ENCODE peak calls at places on chromosome 6, in five cellular contexts. F is C1 segment of cervical spinal cord, B is cerebellar cortex, O is fibroblast of mammary gland, Y is EH. I is an unnamed sample.

GRCh38 chr6:133337312-133337711 is 96.2 kb downstream of the EYA4 start:
- DNase-seq in F (no peak), B (no peak), Y (no peak), O (peak), I (no peak)

GRCh38 chr6:123784330-123784729 is 19.3 kb upstream of the NKAIN2 start:
- DNase-seq in F (no peak), O (no peak), Y (no peak), B (no peak), I (no peak)

GRCh38 chr6:35719830-35720733 is 16.8 kb upstream of the ARMC12 start:
- DNase-seq in F (peak), O (no peak), B (no peak), Y (peak), I (peak)

GRCh38 chr6:5684320-5684719 is 322.4 kb downstream of the NRN1 start:
- DNase-seq in Y (peak), F (no peak), B (no peak), O (peak), I (no peak)

GRCh38 chr6:71665931-71666330 is 220.4 kb upstream of the RIMS1 start:
- DNase-seq in B (no peak), O (no peak), F (no peak), Y (peak), I (no peak)

GRCh38 chr6:134714679-134715078 is 235.2 kb downstream of the ALDH8A1 start:
- DNase-seq in F (no peak), Y (peak), O (peak), B (no peak), I (no peak)

GRCh38 chr6:107361568-107362270 is 97.6 kb downstream of the PDSS2 start:
- DNase-seq in Y (peak), B (peak), F (no peak), O (peak), I (no peak)

GRCh38 chr6:127120109-127120786 is 1.8 kb downstream of the RSPO3 start:
- DNase-seq in F (no peak), B (no peak), Y (no peak), O (no peak), I (peak)

GRCh38 chr6:163757506-163757905 is 343.0 kb downstream of the QKI start:
- DNase-seq in Y (peak), O (no peak), F (no peak), B (no peak), I (no peak)

GRCh38 chr6:124881898-124882579 is 80.2 kb upstream of the RNF217 start:
- DNase-seq in B (no peak), O (peak), F (no peak), Y (peak), I (no peak)

GRCh38 chr6:34792605-34793500 is 970 bp downstream of the BLTP3A start:
- DNase-seq in O (peak), F (peak), B (peak), Y (peak), I (no peak)

GRCh38 chr6:38493929-38494547 is 145.7 kb downstream of the BTBD9 start:
- DNase-seq in F (peak), Y (peak), O (peak), B (peak), I (peak)

GRCh38 chr6:31922942-31923341 is 4.6 kb upstream of the C2 start:
- DNase-seq in B (peak), O (peak), F (no peak), Y (peak), I (no peak)

GRCh38 chr6:112030965-112031660 is 22.8 kb upstream of the CCN6 start:
- DNase-seq in O (no peak), F (no peak), Y (no peak), B (no peak), I (no peak)

GRCh38 chr6:4884646-4885427 is 108.6 kb downstream of the CDYL start:
- DNase-seq in B (no peak), Y (no peak), O (no peak), F (no peak), I (no peak)

GRCh38 chr6:7701212-7701834 is 24.6 kb upstream of the BMP6 start:
- DNase-seq in F (no peak), O (peak), Y (no peak), B (no peak), I (no peak)

GRCh38 chr6:169896826-169897456 is 145.5 kb downstream of the ERMARD start:
- DNase-seq in O (no peak), F (no peak), B (no peak), Y (no peak), I (peak)

GRCh38 chr6:23319560-23319959 is 750.2 kb downstream of the HDGFL1 start:
- DNase-seq in B (no peak), O (no peak), Y (no peak), F (no peak), I (no peak)

GRCh38 chr6:42978487-42978792 is 541 bp downstream of the PEX6 start:
- DNase-seq in F (peak), O (peak), B (no peak), Y (peak), I (no peak)

GRCh38 chr6:27839303-27840081 is 72.7 kb downstream of the OR2B2 start:
- DNase-seq in F (peak), Y (peak), B (peak), O (peak), I (peak)

GRCh38 chr6:487956-488355 is 96.4 kb downstream of the IRF4 start:
- DNase-seq in Y (no peak), F (peak), O (no peak), B (no peak), I (no peak)

GRCh38 chr6:150565945-150566344 is 33.7 kb upstream of the PLEKHG1 start:
- DNase-seq in Y (no peak), F (no peak), O (no peak), B (no peak), I (no peak)

GRCh38 chr6:33700391-33701050 is 11.0 kb downstream of the UQCC2 start:
- DNase-seq in F (peak), B (peak), Y (peak), O (peak), I (no peak)

GRCh38 chr6:142833054-142833453 is 111.9 kb downstream of the HIVEP2 start:
- DNase-seq in F (no peak), Y (peak), B (no peak), O (peak), I (no peak)

GRCh38 chr6:44629636-44630035 is 242.1 kb downstream of the CDC5L start:
- DNase-seq in B (no peak), O (no peak), Y (no peak), F (no peak), I (no peak)

GRCh38 chr6:119484598-119484997 is 135.0 kb upstream of the MAN1A1 start:
- DNase-seq in Y (peak), O (peak), F (no peak), B (no peak), I (no peak)

GRCh38 chr6:81623106-81623834 is 129.2 kb downstream of the TENT5A start:
- DNase-seq in O (no peak), Y (peak), F (no peak), B (no peak), I (no peak)

GRCh38 chr6:168122011-168122410 is 43.0 kb upstream of the FRMD1 start:
- DNase-seq in O (no peak), B (no peak), F (no peak), Y (no peak), I (peak)

GRCh38 chr6:168355716-168356522 is 36.3 kb upstream of the DACT2 start:
- DNase-seq in B (peak), F (peak), O (peak), Y (no peak), I (no peak)

GRCh38 chr6:15987569-15987968 is 141.3 kb upstream of the MYLIP start:
- DNase-seq in B (no peak), F (no peak), Y (peak), O (no peak), I (no peak)

GRCh38 chr6:113969888-113970807 is 800 bp downstream of the HDAC2 start:
- DNase-seq in F (peak), B (peak), Y (peak), O (peak), I (peak)